ENCODE peak calls at places on chromosome 1, in five cellular contexts. R, C, E, B and V are unnamed samples.

GRCh38 chr1:179318501-179318900 is 24.9 kb downstream of the SOAT1 start:
- DNase-seq in E (no peak), R (no peak), B (no peak), C (no peak), V (no peak)

GRCh38 chr1:224851210-224851849 is 78.1 kb upstream of the DNAH14 start:
- DNase-seq in R (peak; percentile 17), C (peak; percentile 44), E (no peak), B (peak; percentile 74), V (no peak)

GRCh38 chr1:189192741-189193140 is 1284.9 kb downstream of the BRINP3 start:
- DNase-seq in R (no peak), B (no peak), E (no peak), C (no peak), V (no peak)

GRCh38 chr1:8004113-8004802 is 21.9 kb downstream of the ERRFI1 start:
- DNase-seq in B (no peak), C (peak; percentile 91), E (no peak), R (no peak), V (no peak)

GRCh38 chr1:19035356-19036048 is 79.0 kb upstream of the IFFO2 start:
- DNase-seq in B (no peak), C (no peak), E (no peak), R (no peak), V (no peak)

GRCh38 chr1:48069662-48070432 is 72.7 kb upstream of the TRABD2B start:
- DNase-seq in B (no peak), C (no peak), R (no peak), E (no peak), V (no peak)

GRCh38 chr1:24252185-24252584 is 65.1 kb upstream of the IFNLR1 start:
- DNase-seq in B (no peak), C (no peak), E (no peak), R (no peak), V (no peak)

GRCh38 chr1:245807306-245807705 is 652.5 kb downstream of the KIF26B start:
- DNase-seq in R (peak; percentile 56), C (no peak), E (no peak), B (peak; percentile 10), V (no peak)

GRCh38 chr1:247332215-247332900 is 691 bp upstream of the ZNF496 start:
- DNase-seq in E (no peak), R (peak; percentile 58), C (peak; percentile 20), B (peak; percentile 58), V (peak; percentile 24)

GRCh38 chr1:151457911-151458882 is 1.1 kb downstream of the POGZ start:
- DNase-seq in B (peak; percentile 64), E (no peak), C (peak; percentile 55), R (peak; percentile 41), V (no peak)

DNA sequence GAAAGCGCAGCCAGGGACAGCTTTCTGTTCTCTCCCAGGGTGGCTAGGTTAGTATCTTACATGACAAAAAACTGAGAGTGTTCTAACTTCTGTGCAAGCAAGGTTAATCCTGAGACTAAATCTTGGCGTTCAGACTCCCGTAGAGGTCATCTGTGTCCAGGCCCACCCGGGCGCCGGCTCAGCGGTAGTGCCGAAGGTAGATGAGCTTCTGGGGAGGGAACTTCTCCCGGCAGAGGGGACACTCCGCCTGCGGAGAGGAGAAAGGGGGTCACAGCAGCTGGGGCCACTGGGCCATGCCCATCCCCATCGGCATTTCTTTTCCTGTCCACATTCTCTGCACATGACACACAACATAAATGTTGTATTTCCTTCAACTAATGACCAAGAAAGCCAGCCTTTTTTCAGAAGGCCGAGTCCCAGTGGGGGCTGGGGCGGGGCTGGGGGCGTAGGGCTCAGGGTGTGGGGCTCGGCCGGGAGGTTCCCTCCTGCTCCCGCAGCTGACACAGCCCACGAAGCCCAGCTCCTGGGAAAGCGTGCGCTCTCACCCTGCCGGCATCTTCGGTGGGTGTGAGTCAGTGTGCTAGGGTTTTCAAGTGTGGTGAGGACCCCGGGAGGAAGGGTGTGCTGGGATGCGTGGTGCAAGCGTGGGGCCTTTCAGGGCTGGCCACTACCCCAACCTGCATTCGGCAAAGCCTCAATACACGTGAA is 6.6 kb downstream of the PEX10 start:
- DNase-seq in C (no peak), E (no peak), R (no peak), B (no peak), V (no peak)
- TF ChIP-seq POLR2A in C (no peak), E (no peak), R (no peak), B (no peak), V (no peak)

GRCh38 chr1:85078903-85079302 is 30.6 kb upstream of the MCOLN3 start:
- DNase-seq in R (no peak), B (no peak), C (no peak), E (no peak), V (no peak)
- TF ChIP-seq CTCF in R (no peak), B (no peak), C (no peak), E (peak; percentile 30), V (no peak)

GRCh38 chr1:94247146-94248094 is 10.0 kb upstream of the ARHGAP29 start:
- DNase-seq in R (no peak), E (no peak), C (peak; percentile 62), B (peak; percentile 87), V (no peak)
- TF ChIP-seq POLR2A in R (no peak), E (no peak), C (peak; percentile 25), B (peak; percentile 66), V (peak; percentile 71)

DNA sequence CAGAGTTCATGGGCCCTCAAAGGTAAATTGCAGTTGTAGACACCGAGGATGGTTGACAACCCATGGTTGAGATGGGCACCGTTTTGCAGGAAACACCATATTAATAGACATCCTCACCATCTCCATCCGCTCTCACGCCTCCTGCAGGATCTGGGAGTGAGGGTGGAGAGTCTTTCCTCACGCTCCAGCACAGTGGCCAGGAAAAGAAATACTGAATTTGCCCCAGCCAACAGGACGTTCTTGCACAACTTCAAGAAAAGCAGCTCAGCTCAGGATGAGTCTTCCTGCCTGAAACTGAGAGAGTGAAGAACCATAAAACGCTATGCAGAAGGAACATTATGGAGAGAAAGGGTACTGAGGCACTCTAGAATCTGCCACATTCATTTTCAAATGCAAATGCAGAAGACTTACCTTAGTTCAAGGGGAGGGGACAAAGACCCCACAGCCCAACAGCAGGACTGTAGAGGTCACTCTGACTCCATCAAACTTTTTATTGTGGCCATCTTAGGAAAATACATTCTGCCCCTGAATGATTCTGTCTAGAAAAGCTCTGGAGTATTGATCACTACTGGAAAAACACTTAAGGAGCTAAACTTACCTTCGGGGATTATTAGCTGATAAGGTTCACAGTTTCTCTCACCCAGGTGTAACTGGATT is 9.3 kb downstream of the SLAMF8 start:
- DNase-seq in E (no peak), C (no peak), B (no peak), R (no peak), V (no peak)
- TF ChIP-seq CTCF in E (peak; percentile 34), C (no peak), B (no peak), R (peak; percentile 31), V (no peak)

GRCh38 chr1:155226188-155226909 is 17.9 kb downstream of the MTX1 start:
- DNase-seq in E (no peak), C (peak; percentile 69), B (peak; percentile 82), R (peak; percentile 93), V (no peak)

GRCh38 chr1:155223017-155223416 is 14.5 kb downstream of the MTX1 start:
- DNase-seq in R (no peak), C (no peak), B (no peak), E (no peak), V (no peak)

GRCh38 chr1:155219592-155220031 is 11.1 kb downstream of the MTX1 start:
- DNase-seq in R (no peak), B (peak; percentile 47), E (no peak), C (no peak), V (no peak)

GRCh38 chr1:155218854-155219591 is 10.5 kb downstream of the MTX1 start:
- DNase-seq in B (peak; percentile 76), C (no peak), E (no peak), R (no peak), V (no peak)

GRCh38 chr1:155220566-155220965 is 12.1 kb downstream of the MTX1 start:
- DNase-seq in C (no peak), R (no peak), B (no peak), E (no peak), V (no peak)
- TF ChIP-seq POLR2A in C (no peak), R (no peak), B (no peak), E (no peak), V (no peak)

GRCh38 chr1:238985312-238985711 is 401.1 kb upstream of the CHRM3 start:
- DNase-seq in C (no peak), E (no peak), B (no peak), R (no peak), V (no peak)
- TF ChIP-seq CTCF in C (no peak), E (no peak), B (no peak), R (no peak), V (no peak)

DNA sequence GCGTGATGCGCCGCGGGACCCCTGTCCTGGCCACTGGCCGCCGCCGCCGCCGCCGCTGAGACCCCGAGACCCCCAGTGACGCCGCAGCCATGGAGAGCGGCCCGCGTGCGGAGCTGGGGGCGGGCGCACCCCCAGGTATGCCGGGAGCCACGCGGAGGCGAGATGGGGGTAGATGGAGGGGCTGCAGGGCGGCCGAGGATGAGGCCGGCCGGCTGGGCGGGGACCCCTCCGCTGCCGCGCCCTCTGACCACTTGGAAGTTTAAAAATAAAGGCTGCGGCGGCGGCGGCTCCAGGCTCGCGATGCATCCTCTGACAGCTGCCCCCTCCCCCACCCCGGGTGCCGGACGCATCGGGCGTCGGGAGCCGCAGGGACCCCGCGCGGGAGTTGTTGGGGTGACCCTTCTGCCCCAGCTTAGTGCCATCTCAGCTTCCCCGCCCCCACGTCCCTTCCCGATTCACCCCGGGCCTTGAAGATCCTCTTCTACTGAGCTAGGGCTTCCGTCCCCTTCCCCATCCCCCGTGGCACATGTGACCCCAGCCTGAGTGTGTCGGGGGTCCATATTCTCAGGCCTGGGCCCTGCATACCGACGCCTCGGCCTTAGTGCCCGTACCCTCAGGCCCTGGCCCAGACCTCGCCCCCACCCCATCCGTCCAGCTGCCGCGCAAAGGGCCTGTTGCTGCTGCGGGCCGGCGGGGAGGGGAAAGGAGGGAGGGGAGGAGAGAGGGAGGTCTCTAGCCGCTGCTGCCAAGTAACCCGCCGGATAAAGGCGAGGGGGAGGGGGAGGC is 562 bp downstream of the MAP7D1 start:
- DNase-seq in C (peak; percentile 59), E (no peak), B (peak; percentile 65), R (peak; percentile 69), V (no peak)
- TF ChIP-seq POLR2A in C (peak; percentile 12), E (no peak), B (peak; percentile 29), R (no peak), V (no peak)

DNA sequence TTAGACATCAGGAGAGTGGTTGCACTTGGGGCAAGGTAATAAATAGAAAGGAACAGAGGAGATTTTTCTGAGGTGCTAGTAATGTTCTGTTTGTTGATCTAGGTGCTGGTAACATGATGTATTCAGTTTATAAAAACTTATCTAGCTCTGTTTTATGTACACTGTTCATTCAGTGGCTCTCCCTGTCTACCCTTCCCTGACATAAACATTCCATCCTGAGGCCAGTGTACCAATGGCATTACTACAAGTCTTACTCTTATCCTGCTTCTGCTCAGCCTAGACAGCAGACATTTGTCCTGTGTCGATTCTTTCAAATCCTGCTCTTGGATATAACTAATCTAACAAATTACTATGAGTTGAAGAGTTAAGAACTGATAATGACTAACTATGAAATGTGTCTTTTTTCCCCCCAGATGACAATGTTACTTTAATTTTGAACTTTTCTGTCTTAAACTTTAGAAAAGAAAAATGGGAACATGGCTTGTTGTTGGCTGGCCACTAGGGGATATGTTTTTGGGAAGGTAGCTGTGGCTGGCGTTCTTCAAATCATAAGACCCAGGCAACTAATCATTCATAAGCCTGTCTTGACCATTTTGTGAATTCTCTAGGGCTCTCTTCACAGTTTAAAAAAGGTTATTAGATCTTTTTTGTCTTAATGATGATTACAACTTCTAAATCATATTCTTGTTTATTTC is 390.9 kb downstream of the PBX1 start:
- DNase-seq in C (no peak), R (no peak), B (no peak), E (no peak), V (no peak)
- TF ChIP-seq CTCF in C (no peak), R (no peak), B (no peak), E (peak; percentile 31), V (no peak)

GRCh38 chr1:52033190-52034049 is at the start of gene KTI12:
- DNase-seq in B (peak; percentile 87), R (peak; percentile 84), E (peak; percentile 70), C (peak; percentile 68), V (peak; percentile 35)
- TF ChIP-seq POLR2A in B (peak; percentile 75), R (peak; percentile 57), E (peak; percentile 59), C (peak; percentile 38), V (peak; percentile 51)